ENCODE peak calls at places on chromosomes 1 and 21, in six cellular contexts. One of them, this sample, is unnamed.
A peak's percentile ranks its signal among the peaks of the same experiment; 100 is the strongest.

GRCh38 chr1:178870944-178871343 is at the start of gene ANGPTL1:
- DNase-seq in NCI-H345: no peak
- DNase-seq in activated CD4-positive, alpha-beta T cell treated with anti-CD3 and anti-CD28 coated beads, Interleukin-2, amount 50 U/mL, for 1 hour: no peak
- DNase-seq in HT-29: no peak
- DNase-seq in cardiac fibroblast: peak; percentile 26
- DNase-seq in amygdala: no peak
- DNase-seq in this sample: peak; percentile 44

GRCh38 chr1:204782118-204782700 is 88.5 kb upstream of the NFASC start:
- DNase-seq in NCI-H345: no peak
- DNase-seq in activated CD4-positive, alpha-beta T cell treated with anti-CD3 and anti-CD28 coated beads, Interleukin-2, amount 50 U/mL, for 1 hour: no peak
- DNase-seq in HT-29: no peak
- DNase-seq in cardiac fibroblast: peak; percentile 44
- DNase-seq in amygdala: no peak
- DNase-seq in this sample: no peak

GRCh38 chr1:1011388-1011949 is 1.8 kb upstream of the ISG15 start:
- DNase-seq in NCI-H345: no peak
- DNase-seq in activated CD4-positive, alpha-beta T cell treated with anti-CD3 and anti-CD28 coated beads, Interleukin-2, amount 50 U/mL, for 1 hour: no peak
- DNase-seq in HT-29: no peak
- DNase-seq in cardiac fibroblast: no peak
- DNase-seq in amygdala: no peak
- DNase-seq in this sample: no peak

GRCh38 chr1:155007253-155007828 is 4.7 kb downstream of the ZBTB7B start:
- DNase-seq in NCI-H345: no peak
- DNase-seq in activated CD4-positive, alpha-beta T cell treated with anti-CD3 and anti-CD28 coated beads, Interleukin-2, amount 50 U/mL, for 1 hour: no peak
- DNase-seq in HT-29: no peak
- DNase-seq in cardiac fibroblast: no peak
- DNase-seq in amygdala: peak; percentile 67
- DNase-seq in this sample: no peak

GRCh38 chr1:204438628-204439027 is 27.0 kb upstream of the PPP1R15B start:
- DNase-seq in NCI-H345: no peak
- DNase-seq in activated CD4-positive, alpha-beta T cell treated with anti-CD3 and anti-CD28 coated beads, Interleukin-2, amount 50 U/mL, for 1 hour: no peak
- DNase-seq in HT-29: peak; percentile 20
- DNase-seq in cardiac fibroblast: peak; percentile 98
- DNase-seq in amygdala: no peak
- DNase-seq in this sample: peak; percentile 78

GRCh38 chr1:99749948-99750347 is 16.5 kb downstream of the FRRS1 start:
- DNase-seq in NCI-H345: no peak
- DNase-seq in activated CD4-positive, alpha-beta T cell treated with anti-CD3 and anti-CD28 coated beads, Interleukin-2, amount 50 U/mL, for 1 hour: no peak
- DNase-seq in HT-29: no peak
- DNase-seq in cardiac fibroblast: no peak
- DNase-seq in amygdala: no peak
- DNase-seq in this sample: no peak

GRCh38 chr1:168483531-168483930 is 60.3 kb downstream of the XCL2 start:
- DNase-seq in NCI-H345: no peak
- DNase-seq in activated CD4-positive, alpha-beta T cell treated with anti-CD3 and anti-CD28 coated beads, Interleukin-2, amount 50 U/mL, for 1 hour: no peak
- DNase-seq in HT-29: no peak
- DNase-seq in cardiac fibroblast: peak; percentile 91
- DNase-seq in amygdala: no peak
- DNase-seq in this sample: no peak

GRCh38 chr1:227604446-227604845 is 41.1 kb downstream of the ZNF678 start:
- DNase-seq in NCI-H345: no peak
- DNase-seq in activated CD4-positive, alpha-beta T cell treated with anti-CD3 and anti-CD28 coated beads, Interleukin-2, amount 50 U/mL, for 1 hour: no peak
- DNase-seq in HT-29: no peak
- DNase-seq in cardiac fibroblast: peak; percentile 61
- DNase-seq in amygdala: no peak
- DNase-seq in this sample: no peak

GRCh38 chr1:205925730-205926129 is 17.5 kb downstream of the SLC26A9 start:
- DNase-seq in NCI-H345: peak; percentile 27
- DNase-seq in activated CD4-positive, alpha-beta T cell treated with anti-CD3 and anti-CD28 coated beads, Interleukin-2, amount 50 U/mL, for 1 hour: no peak
- DNase-seq in HT-29: no peak
- DNase-seq in cardiac fibroblast: peak; percentile 98
- DNase-seq in amygdala: no peak
- DNase-seq in this sample: peak; percentile 57

GRCh38 chr1:189619682-189620332 is 857.9 kb downstream of the BRINP3 start:
- DNase-seq in NCI-H345: peak; percentile 18
- DNase-seq in activated CD4-positive, alpha-beta T cell treated with anti-CD3 and anti-CD28 coated beads, Interleukin-2, amount 50 U/mL, for 1 hour: no peak
- DNase-seq in HT-29: peak; percentile 89
- DNase-seq in cardiac fibroblast: peak; percentile 67
- DNase-seq in amygdala: no peak
- DNase-seq in this sample: peak; percentile 73

GRCh38 chr1:174964261-174964984 is 35.3 kb upstream of the CACYBP start:
- DNase-seq in NCI-H345: no peak
- DNase-seq in activated CD4-positive, alpha-beta T cell treated with anti-CD3 and anti-CD28 coated beads, Interleukin-2, amount 50 U/mL, for 1 hour: peak; percentile 15
- DNase-seq in HT-29: peak; percentile 51
- DNase-seq in cardiac fibroblast: peak; percentile 55
- DNase-seq in amygdala: no peak
- DNase-seq in this sample: peak; percentile 45

GRCh38 chr1:1847061-1847460 is 43.8 kb downstream of the GNB1 start:
- DNase-seq in NCI-H345: no peak
- DNase-seq in activated CD4-positive, alpha-beta T cell treated with anti-CD3 and anti-CD28 coated beads, Interleukin-2, amount 50 U/mL, for 1 hour: no peak
- DNase-seq in HT-29: no peak
- DNase-seq in cardiac fibroblast: no peak
- DNase-seq in amygdala: no peak
- DNase-seq in this sample: no peak

GRCh38 chr1:103489881-103490280 is 35.6 kb upstream of the RNPC3 start:
- DNase-seq in NCI-H345: no peak
- DNase-seq in activated CD4-positive, alpha-beta T cell treated with anti-CD3 and anti-CD28 coated beads, Interleukin-2, amount 50 U/mL, for 1 hour: no peak
- DNase-seq in HT-29: no peak
- DNase-seq in cardiac fibroblast: peak; percentile 39
- DNase-seq in amygdala: no peak
- DNase-seq in this sample: peak; percentile 6

GRCh38 chr1:207818971-207819451 is 67.2 kb downstream of the CD46 start:
- DNase-seq in NCI-H345: no peak
- DNase-seq in activated CD4-positive, alpha-beta T cell treated with anti-CD3 and anti-CD28 coated beads, Interleukin-2, amount 50 U/mL, for 1 hour: no peak
- DNase-seq in HT-29: no peak
- DNase-seq in cardiac fibroblast: peak; percentile 77
- DNase-seq in amygdala: no peak
- DNase-seq in this sample: no peak

GRCh38 chr1:180042994-180043622 is 88.5 kb downstream of the CEP350 start:
- DNase-seq in NCI-H345: no peak
- DNase-seq in activated CD4-positive, alpha-beta T cell treated with anti-CD3 and anti-CD28 coated beads, Interleukin-2, amount 50 U/mL, for 1 hour: no peak
- DNase-seq in HT-29: no peak
- DNase-seq in cardiac fibroblast: peak; percentile 83
- DNase-seq in amygdala: no peak
- DNase-seq in this sample: no peak

GRCh38 chr1:19818324-19818723 is 3.2 kb upstream of the RNF186 start:
- DNase-seq in NCI-H345: no peak
- DNase-seq in activated CD4-positive, alpha-beta T cell treated with anti-CD3 and anti-CD28 coated beads, Interleukin-2, amount 50 U/mL, for 1 hour: no peak
- DNase-seq in HT-29: no peak
- DNase-seq in cardiac fibroblast: no peak
- DNase-seq in amygdala: no peak
- DNase-seq in this sample: no peak

GRCh38 chr1:8020032-8020431 is 6.1 kb downstream of the ERRFI1 start:
- DNase-seq in NCI-H345: no peak
- DNase-seq in activated CD4-positive, alpha-beta T cell treated with anti-CD3 and anti-CD28 coated beads, Interleukin-2, amount 50 U/mL, for 1 hour: no peak
- DNase-seq in HT-29: peak; percentile 92
- DNase-seq in cardiac fibroblast: peak; percentile 73
- DNase-seq in amygdala: no peak
- DNase-seq in this sample: peak; percentile 35

GRCh38 chr21:31008355-31008754 is 29.9 kb downstream of the KRTAP19-8 start:
- DNase-seq in NCI-H345: no peak
- DNase-seq in activated CD4-positive, alpha-beta T cell treated with anti-CD3 and anti-CD28 coated beads, Interleukin-2, amount 50 U/mL, for 1 hour: no peak
- DNase-seq in HT-29: no peak
- DNase-seq in cardiac fibroblast: no peak
- DNase-seq in amygdala: no peak
- DNase-seq in this sample: no peak

GRCh38 chr1:85148524-85149250 is 52.1 kb downstream of the SYDE2 start:
- DNase-seq in NCI-H345: no peak
- DNase-seq in activated CD4-positive, alpha-beta T cell treated with anti-CD3 and anti-CD28 coated beads, Interleukin-2, amount 50 U/mL, for 1 hour: no peak
- DNase-seq in HT-29: no peak
- DNase-seq in cardiac fibroblast: peak; percentile 10
- DNase-seq in amygdala: no peak
- DNase-seq in this sample: peak; percentile 6

GRCh38 chr1:209570757-209571156 is 12.8 kb upstream of the CAMK1G start:
- DNase-seq in NCI-H345: no peak
- DNase-seq in activated CD4-positive, alpha-beta T cell treated with anti-CD3 and anti-CD28 coated beads, Interleukin-2, amount 50 U/mL, for 1 hour: no peak
- DNase-seq in HT-29: no peak
- DNase-seq in cardiac fibroblast: no peak
- DNase-seq in amygdala: no peak
- DNase-seq in this sample: no peak

GRCh38 chr1:27300341-27301051 is 21.5 kb upstream of the TMEM222 start:
- DNase-seq in NCI-H345: peak; percentile 90
- DNase-seq in activated CD4-positive, alpha-beta T cell treated with anti-CD3 and anti-CD28 coated beads, Interleukin-2, amount 50 U/mL, for 1 hour: peak; percentile 77
- DNase-seq in HT-29: peak; percentile 94
- DNase-seq in cardiac fibroblast: peak; percentile 93
- DNase-seq in amygdala: peak; percentile 78
- DNase-seq in this sample: peak; percentile 79

GRCh38 chr1:181551249-181551648 is 67.9 kb downstream of the CACNA1E start:
- DNase-seq in NCI-H345: peak; percentile 13
- DNase-seq in activated CD4-positive, alpha-beta T cell treated with anti-CD3 and anti-CD28 coated beads, Interleukin-2, amount 50 U/mL, for 1 hour: no peak
- DNase-seq in HT-29: no peak
- DNase-seq in cardiac fibroblast: no peak
- DNase-seq in amygdala: peak; percentile 85
- DNase-seq in this sample: no peak

GRCh38 chr1:198656500-198656932 is 17.7 kb downstream of the PTPRC start:
- DNase-seq in NCI-H345: no peak
- DNase-seq in activated CD4-positive, alpha-beta T cell treated with anti-CD3 and anti-CD28 coated beads, Interleukin-2, amount 50 U/mL, for 1 hour: peak; percentile 81
- DNase-seq in HT-29: peak; percentile 84
- DNase-seq in cardiac fibroblast: peak; percentile 20
- DNase-seq in amygdala: no peak
- DNase-seq in this sample: peak; percentile 87

GRCh38 chr1:165187020-165187628 is 169.4 kb downstream of the LMX1A start:
- DNase-seq in NCI-H345: peak; percentile 49
- DNase-seq in activated CD4-positive, alpha-beta T cell treated with anti-CD3 and anti-CD28 coated beads, Interleukin-2, amount 50 U/mL, for 1 hour: no peak
- DNase-seq in HT-29: no peak
- DNase-seq in cardiac fibroblast: no peak
- DNase-seq in amygdala: no peak
- DNase-seq in this sample: no peak